ENCODE peak calls at places on chromosomes 6 and 20, in ten cellular contexts. H, I, E, D, G, L, Y, M, V and N are unnamed samples.

GRCh38 chr20:49765846-49766541 is 46.6 kb upstream of the SLC9A8 start:
- DNase-seq in I (no peak), D (no peak), H (no peak), G (no peak), Y (no peak), L (no peak), E (no peak), M (no peak), V (no peak), N (no peak)

GRCh38 chr6:140897804-140898573 is 1234.7 kb upstream of the GJE1 start:
- DNase-seq in I (no peak), E (no peak), D (no peak), Y (no peak), V (no peak), G (no peak), L (no peak), M (no peak), H (no peak), N (no peak)

GRCh38 chr6:56661298-56661697 is 18.6 kb upstream of the DST start:
- DNase-seq in H (peak; percentile 5), G (no peak), Y (no peak), V (no peak), I (no peak), E (no peak), M (no peak), D (no peak), L (no peak), N (no peak)

GRCh38 chr6:326896-327537 is 34.7 kb downstream of the DUSP22 start:
- DNase-seq in H (no peak), G (no peak), I (no peak), V (no peak), Y (no peak), M (no peak), E (no peak), D (no peak), L (no peak), N (no peak)

GRCh38 chr6:115545410-115545986 is 515.2 kb downstream of the FRK start:
- DNase-seq in M (no peak), G (peak; percentile 8), E (no peak), Y (no peak), I (no peak), L (no peak), V (no peak), D (no peak), H (peak; percentile 25), N (no peak)

GRCh38 chr20:14055127-14055742 is 59.9 kb downstream of the MACROD2 start:
- DNase-seq in H (peak; percentile 55), M (no peak), E (no peak), V (no peak), L (peak; percentile 32), I (peak; percentile 19), D (peak; percentile 61), G (peak; percentile 27), Y (peak; percentile 25), N (peak; percentile 24)

GRCh38 chr20:39249798-39250197 is 287.7 kb downstream of the DHX35 start:
- DNase-seq in L (no peak), D (no peak), I (no peak), Y (no peak), G (no peak), E (no peak), M (no peak), H (no peak), V (no peak), N (no peak)

GRCh38 chr20:19026901-19027644 is 185.4 kb upstream of the SLC24A3 start:
- DNase-seq in Y (no peak), V (no peak), G (no peak), I (no peak), M (no peak), L (no peak), D (no peak), E (no peak), H (no peak), N (peak; percentile 36)

GRCh38 chr6:16276991-16277981 is 38.9 kb downstream of the GMPR start:
- DNase-seq in V (no peak), H (peak; percentile 47), M (no peak), L (peak; percentile 71), I (peak; percentile 74), D (peak; percentile 93), Y (peak; percentile 41), E (peak; percentile 84), G (peak; percentile 59), N (peak; percentile 97)

GRCh38 chr6:21636876-21637275 is 43.3 kb downstream of the SOX4 start:
- DNase-seq in H (no peak), Y (no peak), V (no peak), I (no peak), L (no peak), G (no peak), M (no peak), E (no peak), D (peak; percentile 7), N (no peak)

GRCh38 chr6:146915671-146916127 is 288.5 kb upstream of the STXBP5 start:
- DNase-seq in G (no peak), M (no peak), E (no peak), V (no peak), D (peak; percentile 72), H (no peak), I (no peak), Y (no peak), L (peak; percentile 62), N (peak; percentile 52)

GRCh38 chr6:134177753-134178229 is 125.4 kb upstream of the SLC2A12 start:
- DNase-seq in G (peak; percentile 24), I (no peak), L (peak; percentile 84), D (peak; percentile 69), V (no peak), M (no peak), E (no peak), Y (no peak), H (no peak), N (no peak)

GRCh38 chr20:32153771-32154170 is 44.3 kb downstream of the TM9SF4 start:
- DNase-seq in Y (no peak), M (no peak), G (no peak), V (no peak), E (no peak), I (no peak), L (no peak), D (no peak), H (no peak), N (no peak)

GRCh38 chr6:151493495-151494234 is at the start of gene CCDC170:
- DNase-seq in I (peak; percentile 68), V (no peak), Y (no peak), E (peak; percentile 44), H (no peak), D (no peak), M (no peak), G (no peak), L (no peak), N (peak; percentile 60)

GRCh38 chr6:37038297-37039198 is 33.1 kb downstream of the FGD2 start:
- DNase-seq in V (no peak), G (peak; percentile 61), E (peak; percentile 73), L (no peak), Y (peak; percentile 80), H (no peak), D (peak; percentile 28), M (peak; percentile 94), I (peak; percentile 89), N (no peak)

GRCh38 chr6:125098253-125098652 is 55.3 kb upstream of the TPD52L1 start:
- DNase-seq in H (no peak), M (no peak), Y (no peak), L (no peak), E (no peak), D (no peak), G (no peak), I (no peak), V (no peak), N (no peak)

GRCh38 chr6:125100018-125100652 is 53.4 kb upstream of the TPD52L1 start:
- DNase-seq in E (no peak), M (no peak), L (no peak), H (no peak), Y (no peak), G (no peak), D (no peak), V (no peak), I (no peak), N (no peak)

GRCh38 chr6:125101128-125101527 is 52.4 kb upstream of the TPD52L1 start:
- DNase-seq in H (no peak), G (no peak), L (no peak), D (no peak), V (no peak), I (no peak), Y (no peak), E (no peak), M (no peak), N (no peak)

GRCh38 chr6:125097186-125097585 is 56.4 kb upstream of the TPD52L1 start:
- DNase-seq in L (no peak), H (no peak), M (no peak), V (no peak), D (no peak), I (no peak), E (no peak), Y (no peak), G (no peak), N (no peak)

GRCh38 chr6:125099211-125100017 is 54.2 kb upstream of the TPD52L1 start:
- DNase-seq in D (peak; percentile 50), H (no peak), L (peak; percentile 61), E (peak; percentile 57), V (no peak), M (peak; percentile 48), Y (no peak), G (no peak), I (peak; percentile 44), N (peak; percentile 90)
- H3K4me3 ChIP-seq in D (peak overlapping the region; percentile 54), H (peak overlapping the region; percentile 38), L (peak overlapping the region; percentile 51), E (peak overlapping the region; percentile 78), V (peak overlapping the region; percentile 23), M (no peak overlapping the region), Y (peak overlapping the region; percentile 47), G (peak overlapping the region; percentile 40), I (peak overlapping the region; percentile 50), N (peak overlapping the region; percentile 47)

GRCh38 chr20:25437153-25437581 is 29.7 kb downstream of the GINS1 start:
- DNase-seq in I (no peak), V (no peak), G (no peak), Y (no peak), M (no peak), D (peak; percentile 40), E (no peak), H (peak; percentile 38), L (no peak), N (no peak)
- H3K4me3 ChIP-seq in I (no peak overlapping the region), V (no peak overlapping the region), G (no peak overlapping the region), Y (no peak overlapping the region), M (no peak overlapping the region), D (no peak overlapping the region), E (no peak overlapping the region), H (no peak overlapping the region), L (no peak overlapping the region), N (no peak overlapping the region)

GRCh38 chr20:5078399-5078958 is 41.3 kb downstream of the PCNA start:
- DNase-seq in E (peak; percentile 43), L (no peak), M (no peak), I (peak; percentile 36), Y (no peak), H (no peak), G (peak; percentile 37), D (peak; percentile 66), V (peak; percentile 56), N (peak; percentile 36)
- H3K4me3 ChIP-seq in E (peak overlapping the region; percentile 24), L (no peak overlapping the region), M (no peak overlapping the region), I (no peak overlapping the region), Y (no peak overlapping the region), H (no peak overlapping the region), G (no peak overlapping the region), D (peak overlapping the region; percentile 38), V (peak overlapping the region; percentile 56), N (peak overlapping the region; percentile 23)

GRCh38 chr6:132333639-132334516 is 67.4 kb downstream of the MOXD1 start:
- DNase-seq in V (no peak), I (no peak), Y (peak; percentile 75), L (peak; percentile 89), M (peak; percentile 50), H (peak; percentile 6), G (peak; percentile 33), D (peak; percentile 93), E (peak; percentile 20), N (peak; percentile 87)

GRCh38 chr6:132330759-132331158 is 70.5 kb downstream of the MOXD1 start:
- DNase-seq in D (no peak), H (no peak), Y (no peak), G (no peak), I (no peak), M (no peak), L (no peak), V (no peak), E (no peak), N (no peak)

GRCh38 chr6:132334517-132334876 is 66.8 kb downstream of the MOXD1 start:
- DNase-seq in D (no peak), H (no peak), V (no peak), E (no peak), G (no peak), M (no peak), I (no peak), L (no peak), Y (no peak), N (no peak)
- H3K4me3 ChIP-seq in D (no peak overlapping the region), H (no peak overlapping the region), V (no peak overlapping the region), E (no peak overlapping the region), G (no peak overlapping the region), M (no peak overlapping the region), I (no peak overlapping the region), L (no peak overlapping the region), Y (no peak overlapping the region), N (no peak overlapping the region)